ENCODE peak calls at places on chromosomes 6 and 20, in seven cellular contexts. W, E, J, N, L, I and B are unnamed samples.

GRCh38 chr20:5990946-5991345 is 40.5 kb downstream of the MCM8 start:
- DNase-seq in J (no peak), L (no peak), W (no peak), N (no peak), I (no peak), E (no peak), B (no peak)

GRCh38 chr6:138970159-138970558 is 17.9 kb downstream of the REPS1 start:
- DNase-seq in J (no peak), L (no peak), I (no peak), W (no peak), E (no peak), N (no peak), B (no peak)

GRCh38 chr20:25090492-25091429 is 8.8 kb upstream of the VSX1 start:
- DNase-seq in I (no peak), W (no peak), E (no peak), J (peak), N (no peak), L (no peak), B (no peak)

GRCh38 chr6:1622220-1622841 is 12.6 kb downstream of the FOXC1 start:
- DNase-seq in W (no peak), L (no peak), I (no peak), N (no peak), E (no peak), J (no peak), B (peak)

GRCh38 chr6:81806793-81807565 is 54.5 kb upstream of the TENT5A start:
- DNase-seq in J (no peak), E (no peak), N (no peak), L (no peak), I (no peak), W (no peak), B (no peak)

GRCh38 chr6:7194657-7195056 is 86.9 kb downstream of the RREB1 start:
- DNase-seq in N (no peak), J (no peak), E (no peak), W (no peak), I (no peak), L (no peak), B (no peak)

GRCh38 chr6:6856538-6857523 is 250.9 kb upstream of the RREB1 start:
- DNase-seq in L (no peak), N (peak), I (peak), J (peak), W (no peak), E (peak), B (peak)

GRCh38 chr20:58497076-58497665 is 18.0 kb downstream of the APCDD1L start:
- DNase-seq in W (no peak), N (no peak), L (no peak), J (no peak), E (peak), I (no peak), B (no peak)

GRCh38 chr20:52446421-52447231 is 255.0 kb upstream of the ZFP64 start:
- DNase-seq in L (no peak), W (no peak), I (no peak), E (no peak), J (no peak), N (no peak), B (no peak)

GRCh38 chr6:73854998-73855718 is 159.2 kb downstream of the CD109 start:
- DNase-seq in I (peak), E (no peak), W (peak), J (no peak), L (no peak), N (no peak), B (no peak)

GRCh38 chr6:167485186-167485978 is 160.5 kb downstream of the TTLL2 start:
- DNase-seq in I (peak), J (no peak), L (peak), N (no peak), E (no peak), W (peak), B (no peak)

GRCh38 chr6:100088009-100088408 is 94.0 kb upstream of the MCHR2 start:
- DNase-seq in N (no peak), I (no peak), L (no peak), W (no peak), E (no peak), J (no peak), B (no peak)

GRCh38 chr6:167588181-167588919 is 238.4 kb upstream of the AFDN start:
- DNase-seq in N (no peak), E (peak), L (no peak), J (no peak), I (peak), W (no peak), B (peak)

GRCh38 chr20:61728786-61729365 is 336.8 kb downstream of the TAF4 start:
- DNase-seq in W (no peak), L (no peak), N (no peak), I (no peak), E (no peak), J (peak), B (no peak)

GRCh38 chr6:150694889-150695288 is 95.2 kb downstream of the PLEKHG1 start:
- DNase-seq in J (no peak), E (no peak), L (no peak), I (no peak), W (no peak), N (no peak), B (no peak)

GRCh38 chr6:150690681-150691080 is 91.0 kb downstream of the PLEKHG1 start:
- DNase-seq in L (no peak), W (no peak), N (no peak), I (no peak), J (no peak), E (no peak), B (no peak)

GRCh38 chr6:150693404-150693803 is 93.7 kb downstream of the PLEKHG1 start:
- DNase-seq in I (no peak), E (no peak), W (no peak), N (no peak), J (no peak), L (no peak), B (no peak)

GRCh38 chr6:150691463-150691862 is 91.8 kb downstream of the PLEKHG1 start:
- DNase-seq in E (no peak), J (no peak), N (no peak), L (no peak), W (no peak), I (no peak), B (no peak)

DNA sequence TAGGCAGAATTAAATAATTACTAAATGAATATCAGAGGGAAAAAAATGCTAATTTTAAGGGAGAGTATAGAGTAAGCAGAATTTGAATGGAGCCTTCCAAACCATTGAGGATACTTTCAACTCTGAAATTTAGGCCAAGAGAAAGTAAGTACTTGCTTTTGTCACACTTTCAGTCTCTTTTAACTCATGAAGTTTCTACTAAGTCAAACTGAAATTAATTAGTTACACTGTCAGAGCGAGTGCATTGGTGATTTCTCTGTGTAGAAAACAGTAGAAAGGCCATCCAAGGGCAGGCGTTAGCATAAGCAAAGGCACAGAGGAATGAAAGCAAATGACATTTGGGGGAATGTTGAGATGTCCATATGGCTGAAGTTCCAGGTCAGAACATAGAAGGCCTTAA is 92.9 kb downstream of the PLEKHG1 start:
- DNase-seq in J (no peak), I (no peak), W (no peak), E (no peak), N (no peak), L (no peak), B (no peak)
- TF ChIP-seq EP300 in J (no peak), I (no peak), W (no peak), E (no peak), N (no peak), L (no peak), B (no peak)

DNA sequence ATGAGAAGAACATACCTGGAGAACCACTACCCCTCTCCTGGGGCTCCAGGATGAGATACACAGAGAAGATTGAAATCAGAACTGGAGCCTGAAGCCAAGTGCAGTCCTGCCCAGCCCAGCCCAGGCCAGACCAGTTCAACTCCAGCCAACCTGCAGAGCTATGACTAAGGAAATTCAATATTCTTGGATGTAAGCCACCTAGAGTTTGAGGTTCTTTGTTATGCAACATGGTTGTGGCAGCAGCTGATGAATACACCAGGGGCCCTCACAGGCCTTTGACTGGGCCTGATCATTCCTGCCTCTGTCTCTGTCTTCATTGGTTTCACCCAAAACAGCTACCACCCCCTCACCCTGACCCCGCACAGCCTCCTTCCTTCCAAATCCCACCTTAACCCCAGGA is 167.8 kb downstream of the LRFN2 start:
- DNase-seq in L (no peak), W (no peak), J (no peak), I (no peak), E (no peak), N (no peak), B (no peak)
- H3K4me3 ChIP-seq in L (no peak), W (no peak), J (no peak), I (no peak), E (no peak), N (no peak), B (no peak)

GRCh38 chr6:10685092-10685769 is 9.2 kb downstream of the C6orf52 start:
- DNase-seq in J (no peak), N (no peak), W (no peak), E (no peak), L (no peak), I (no peak), B (no peak)

GRCh38 chr6:10678456-10678855 is 16.0 kb downstream of the C6orf52 start:
- DNase-seq in E (no peak), L (no peak), W (no peak), J (no peak), I (no peak), N (no peak), B (no peak)

GRCh38 chr6:10682319-10682988 is 12.0 kb downstream of the C6orf52 start:
- DNase-seq in N (no peak), L (no peak), W (no peak), E (no peak), J (no peak), I (no peak), B (no peak)

GRCh38 chr6:10684618-10685017 is 9.8 kb downstream of the C6orf52 start:
- DNase-seq in J (no peak), L (no peak), W (no peak), N (no peak), I (no peak), E (no peak), B (no peak)

GRCh38 chr6:10681795-10682194 is 12.6 kb downstream of the C6orf52 start:
- DNase-seq in L (no peak), N (no peak), W (no peak), E (no peak), I (no peak), J (no peak), B (no peak)
- TF ChIP-seq EP300 in L (no peak), N (no peak), W (no peak), E (no peak), I (no peak), J (no peak), B (no peak)

GRCh38 chr6:107246972-107247615 is 131.8 kb upstream of the BEND3 start:
- DNase-seq in J (no peak), I (no peak), L (no peak), N (no peak), W (no peak), E (no peak), B (no peak)
- H3K4me3 ChIP-seq in J (no peak), I (no peak), L (no peak), N (no peak), W (no peak), E (no peak), B (no peak)

GRCh38 chr20:856361-856775 is 22.9 kb downstream of the FAM110A start:
- DNase-seq in J (peak), I (no peak), L (no peak), N (no peak), E (no peak), W (peak), B (no peak)
- TF ChIP-seq EP300 in J (no peak), I (peak), L (no peak), N (no peak), E (no peak), W (no peak), B (no peak)

GRCh38 chr6:41682497-41682961 is 44.3 kb downstream of the MDFI start:
- DNase-seq in I (no peak), W (no peak), E (no peak), J (peak), L (peak), N (peak), B (no peak)
- H3K4me3 ChIP-seq in I (peak), W (no peak), E (peak), J (peak), L (no peak), N (peak), B (peak)

GRCh38 chr6:158039571-158040050 is 57.9 kb downstream of the SYNJ2 start:
- DNase-seq in W (no peak), N (no peak), I (no peak), J (no peak), L (no peak), E (no peak), B (peak)

GRCh38 chr6:158040804-158041347 is 59.2 kb downstream of the SYNJ2 start:
- DNase-seq in W (no peak), N (no peak), L (no peak), E (no peak), I (no peak), J (no peak), B (peak)

GRCh38 chr6:158041370-158041769 is 59.7 kb downstream of the SYNJ2 start:
- DNase-seq in E (no peak), W (no peak), L (no peak), N (no peak), I (no peak), J (no peak), B (no peak)

GRCh38 chr6:158039178-158039557 is 57.5 kb downstream of the SYNJ2 start:
- DNase-seq in E (no peak), L (no peak), I (no peak), J (no peak), N (no peak), W (no peak), B (peak)

GRCh38 chr6:158040051-158040803 is 58.6 kb downstream of the SYNJ2 start:
- DNase-seq in L (peak), E (no peak), I (no peak), N (no peak), W (peak), J (no peak), B (peak)
- TF ChIP-seq EP300 in L (no peak), E (no peak), I (peak), N (no peak), W (peak), J (no peak), B (peak)

GRCh38 chr6:79631800-79632172 is 657 bp downstream of the SH3BGRL2 start:
- DNase-seq in N (no peak), L (no peak), I (no peak), W (no peak), E (no peak), J (no peak), B (no peak)
- H3K4me3 ChIP-seq in N (peak), L (peak), I (peak), W (peak), E (peak), J (peak), B (peak)

DNA sequence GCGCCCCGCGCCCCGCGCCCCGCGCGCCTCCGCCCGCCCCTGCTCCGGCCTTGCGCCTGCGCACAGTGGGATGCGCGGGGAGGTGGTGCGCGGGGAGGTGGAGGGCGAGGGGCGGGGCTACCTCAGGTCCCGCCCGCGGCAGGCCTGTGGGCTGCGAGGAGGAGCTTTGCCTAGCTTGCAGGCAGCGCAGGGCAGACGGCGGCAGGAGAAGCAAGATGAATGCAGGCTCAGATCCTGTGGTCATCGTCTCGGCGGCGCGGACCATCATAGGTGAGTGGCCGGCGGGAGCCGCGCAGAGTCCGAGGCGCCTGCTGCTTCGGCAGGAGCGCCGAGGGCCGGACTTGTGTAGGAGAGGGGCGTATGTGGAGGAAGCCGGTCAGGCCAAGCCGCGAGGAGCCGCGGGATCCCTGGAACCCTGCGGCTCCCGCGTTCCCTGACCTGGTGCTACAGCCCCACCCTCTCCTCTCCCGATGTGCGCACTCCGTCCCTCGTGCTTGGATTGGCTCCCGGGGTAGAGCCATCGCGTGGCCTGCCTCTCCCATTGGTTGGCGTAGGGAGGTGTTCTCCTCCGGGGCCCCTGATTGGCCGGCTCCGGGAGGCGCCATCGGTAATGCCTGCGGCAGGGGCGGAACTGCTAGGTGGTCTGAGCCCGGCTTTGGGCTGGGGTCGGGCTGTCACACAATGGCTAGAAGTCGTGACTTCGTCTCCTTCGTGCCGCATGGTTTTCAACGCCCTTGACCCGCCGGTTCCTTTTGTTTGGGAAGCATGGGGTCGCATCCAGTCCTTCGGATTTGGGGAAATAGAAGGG is at the start of gene ACAT2:
- DNase-seq in W (peak), E (peak), N (peak), I (peak), L (peak), J (peak), B (peak)
- TF ChIP-seq EP300 in W (no peak), E (no peak), N (no peak), I (peak), L (peak), J (no peak), B (no peak)

GRCh38 chr6:118739976-118740771 is 88.8 kb upstream of the CEP85L start:
- DNase-seq in I (no peak), N (no peak), J (no peak), W (no peak), E (no peak), L (no peak), B (no peak)
- H3K4me3 ChIP-seq in I (no peak), N (no peak), J (no peak), W (no peak), E (no peak), L (no peak), B (no peak)